ENCODE peak calls at places on chromosomes 12 and 14, in four cellular contexts. V, N, R and B are unnamed samples.

GRCh38 chr14:51517116-51517515 is 134.6 kb upstream of the FRMD6 start:
- DNase-seq in V (no peak), N (no peak), R (no peak), B (no peak)

GRCh38 chr14:101838476-101838875 is 77.0 kb downstream of the PPP2R5C start:
- DNase-seq in V (no peak), N (peak; percentile 37), R (no peak), B (no peak)

GRCh38 chr14:68278568-68279436 is 459.2 kb downstream of the RAD51B start:
- DNase-seq in V (no peak), N (peak; percentile 29), R (no peak), B (no peak)

GRCh38 chr14:96588410-96589249 is 86.4 kb downstream of the PAPOLA start:
- DNase-seq in V (no peak), N (no peak), R (no peak), B (no peak)

GRCh38 chr12:2023365-2023764 is 19.1 kb upstream of the DCP1B start:
- DNase-seq in V (no peak), N (no peak), R (no peak), B (no peak)

GRCh38 chr14:20515846-20516245 is 10.5 kb downstream of the RNASE10 start:
- DNase-seq in V (no peak), N (no peak), R (no peak), B (no peak)

GRCh38 chr14:74611672-74612345 is at the start of gene LTBP2:
- DNase-seq in V (no peak), N (peak; percentile 42), R (no peak), B (no peak)

GRCh38 chr12:30908389-30909087 is 18.0 kb upstream of the TSPAN11 start:
- DNase-seq in V (no peak), N (no peak), R (no peak), B (no peak)

GRCh38 chr14:31127690-31128089 is 79.9 kb downstream of the HECTD1 start:
- DNase-seq in V (no peak), N (no peak), R (no peak), B (no peak)

GRCh38 chr14:95039993-95040348 is 117.4 kb downstream of the DICER1 start:
- DNase-seq in V (no peak), N (no peak), R (peak; percentile 17), B (no peak)

GRCh38 chr12:2998789-2999264 is 39.6 kb downstream of the TEAD4 start:
- DNase-seq in V (peak; percentile 58), N (peak; percentile 74), R (no peak), B (peak; percentile 84)

GRCh38 chr12:45296046-45296586 is 80.2 kb downstream of the ANO6 start:
- DNase-seq in V (no peak), N (no peak), R (no peak), B (no peak)

GRCh38 chr12:114933428-114934160 is 249.6 kb upstream of the TBX3 start:
- DNase-seq in V (no peak), N (no peak), R (no peak), B (peak; percentile 16)

GRCh38 chr12:3680919-3681594 is 71.9 kb downstream of the CRACR2A start:
- DNase-seq in V (peak; percentile 54), N (peak; percentile 72), R (peak; percentile 64), B (peak; percentile 41)

DNA sequence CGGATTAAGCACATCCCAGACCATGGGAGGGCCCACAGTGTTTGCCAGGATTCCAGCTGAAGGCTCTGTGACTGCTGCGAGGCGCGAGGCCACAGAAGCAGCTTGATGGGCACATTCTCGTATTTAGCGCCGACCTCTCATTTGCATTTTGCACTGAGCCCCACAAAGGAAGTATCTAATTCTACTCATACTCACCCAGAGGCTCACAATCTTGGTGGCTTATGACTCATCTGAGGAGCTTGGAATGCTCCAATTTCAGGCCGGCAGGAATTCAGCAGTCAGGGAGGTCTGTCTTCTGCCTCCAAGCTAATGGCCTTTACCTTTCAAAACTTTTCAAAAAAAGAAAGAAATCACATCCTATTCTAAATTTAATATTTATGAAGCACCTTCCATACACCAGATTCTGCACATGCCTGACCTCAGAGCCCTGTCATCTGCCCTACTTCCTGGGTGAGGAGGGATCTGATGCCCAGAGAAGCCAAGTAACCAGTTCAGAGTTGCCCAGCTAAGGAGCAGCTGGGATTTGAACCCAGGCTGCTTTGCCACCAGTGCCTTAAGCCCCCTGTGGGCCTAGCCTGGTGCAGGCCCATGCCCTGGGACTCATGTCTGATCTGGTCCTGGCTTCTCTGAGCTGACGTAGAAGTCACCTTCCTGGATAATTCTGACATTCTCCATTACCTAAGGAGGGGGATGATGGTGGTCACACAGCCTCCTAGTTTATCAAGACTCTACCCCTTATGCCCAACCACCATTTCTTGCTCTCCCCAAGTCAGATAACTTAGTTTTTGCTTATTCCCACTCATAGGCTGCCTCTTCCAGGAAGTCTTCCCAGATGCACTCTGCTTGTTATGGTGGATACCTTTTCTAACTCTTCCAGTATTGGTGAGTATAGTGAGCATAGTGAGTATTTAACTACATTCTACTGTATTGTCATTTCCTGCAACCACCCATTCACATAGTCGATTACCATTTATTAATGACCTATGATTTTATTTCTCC is 198.9 kb downstream of the RBM19 start:
- DNase-seq in V (no peak), N (no peak), R (no peak), B (peak; percentile 64)
- H3K27ac ChIP-seq in V (no peak overlapping the region), N (no peak overlapping the region), R (no peak overlapping the region), B (peak overlapping the region; percentile 6)

GRCh38 chr12:69999561-69999960 is 174.5 kb downstream of the MYRFL start:
- DNase-seq in V (no peak), N (no peak), R (no peak), B (no peak)
- H3K4me3 ChIP-seq in V (no peak overlapping the region), N (no peak overlapping the region), R (no peak overlapping the region), B (no peak overlapping the region)

GRCh38 chr12:16609140-16609539 is 3.2 kb upstream of the LMO3 start:
- DNase-seq in V (no peak), N (peak; percentile 37), R (no peak), B (no peak)
- H3K27me3 ChIP-seq in V (no peaks in the 10 kb centered on the region), N (no peaks in the 10 kb centered on the region), R (peaks cover 12% of the 10 kb centered on the region), B (no peaks in the 10 kb centered on the region)

GRCh38 chr12:12282761-12283160 is 15.9 kb upstream of the LRP6 start:
- DNase-seq in V (no peak), N (no peak), R (no peak), B (no peak)
- H3K27ac ChIP-seq in V (no peak overlapping the region), N (peak overlapping the region; percentile 27), R (no peak overlapping the region), B (no peak overlapping the region)